ENCODE peak calls at places on chromosomes 2 and 18, in eight cellular contexts. H is aorta, Q is glutamatergic neuron, O is C1 segment of cervical spinal cord, V is OCI-LY7, J is Daoy, E is RPMI8226, B is AG08396. Y is an unnamed sample.

GRCh38 chr2:142180820-142181533 is 50.2 kb upstream of the LRP1B start:
- DNase-seq in H (peak), Q (peak), O (no peak), V (peak), J (peak), E (peak), B (peak), Y (peak)

GRCh38 chr2:120710256-120710655 is 25.4 kb upstream of the GLI2 start:
- DNase-seq in H (no peak), Q (no peak), O (no peak), V (no peak), J (peak), E (no peak), B (no peak), Y (no peak)

GRCh38 chr2:24269270-24269669 is 91.1 kb downstream of the ITSN2 start:
- DNase-seq in H (no peak), Q (no peak), O (no peak), V (no peak), J (peak), E (no peak), B (no peak), Y (no peak)

GRCh38 chr18:49784427-49785185 is 28.7 kb downstream of the ACAA2 start:
- DNase-seq in H (no peak), Q (no peak), O (no peak), V (no peak), J (no peak), E (no peak), B (no peak), Y (no peak)

GRCh38 chr2:39202639-39203369 is 41.0 kb downstream of the CDKL4 start:
- DNase-seq in H (no peak), Q (no peak), O (no peak), V (no peak), J (peak), E (no peak), B (no peak), Y (no peak)

GRCh38 chr18:54647176-54647575 is 56.1 kb downstream of the DYNAP start:
- DNase-seq in H (no peak), Q (no peak), O (no peak), V (peak), J (peak), E (peak), B (no peak), Y (no peak)

GRCh38 chr2:108542071-108542470 is 7.8 kb downstream of the LIMS1 start:
- DNase-seq in H (no peak), Q (no peak), O (no peak), V (no peak), J (no peak), E (no peak), B (peak), Y (no peak)

GRCh38 chr2:230877737-230878598 is 13.2 kb downstream of the ITM2C start:
- DNase-seq in H (peak), Q (no peak), O (no peak), V (no peak), J (peak), E (no peak), B (no peak), Y (peak)

GRCh38 chr2:63614448-63614968 is 25.7 kb downstream of the MDH1 start:
- DNase-seq in H (no peak), Q (no peak), O (no peak), V (no peak), J (peak), E (no peak), B (peak), Y (peak)

GRCh38 chr2:96876036-96876810 is 6.3 kb upstream of the SEMA4C start:
- DNase-seq in H (no peak), Q (no peak), O (no peak), V (no peak), J (peak), E (no peak), B (peak), Y (no peak)

GRCh38 chr2:60525859-60526258 is 27.6 kb downstream of the BCL11A start:
- DNase-seq in H (no peak), Q (no peak), O (no peak), V (no peak), J (no peak), E (no peak), B (no peak), Y (no peak)

GRCh38 chr2:98560256-98560771 is 48.0 kb downstream of the COA5 start:
- DNase-seq in H (peak), Q (no peak), O (no peak), V (no peak), J (peak), E (no peak), B (peak), Y (no peak)

GRCh38 chr2:28055325-28055970 is 164.9 kb downstream of the BABAM2 start:
- DNase-seq in H (no peak), Q (no peak), O (no peak), V (no peak), J (peak), E (no peak), B (no peak), Y (no peak)

Y was measured in islet precursor cell.